ENCODE peak calls at places on chromosomes 11 and 22, in five cellular contexts. N is lower leg skin, T is MCF 10A, I is right atrium auricular region, G is HFFc6. V is an unnamed sample.

GRCh38 chr11:15200696-15201095 is 86.0 kb downstream of the INSC start:
- DNase-seq in N (no peak), T (no peak), I (no peak), G (no peak), V (no peak)

GRCh38 chr22:27257987-27258386 is 543.6 kb downstream of the MN1 start:
- DNase-seq in N (no peak), T (no peak), I (no peak), G (no peak), V (no peak)

GRCh38 chr11:105825141-105825540 is 196.9 kb downstream of the MSANTD4 start:
- DNase-seq in N (no peak), T (no peak), I (no peak), G (no peak), V (no peak)

GRCh38 chr11:130817608-130817944 is 98.7 kb downstream of the SNX19 start:
- DNase-seq in N (no peak), T (peak), I (no peak), G (peak), V (no peak)

GRCh38 chr22:22168190-22168940 is 76.2 kb upstream of the VPREB1 start:
- DNase-seq in N (no peak), T (peak), I (no peak), G (peak), V (no peak)

GRCh38 chr11:131408011-131408640 is 37.7 kb downstream of the NTM start:
- DNase-seq in N (no peak), T (no peak), I (peak), G (peak), V (no peak)

GRCh38 chr11:70610561-70610960 is 212.2 kb downstream of the CTTN start:
- DNase-seq in N (no peak), T (no peak), I (no peak), G (no peak), V (no peak)

GRCh38 chr11:112354364-112354763 is 93.7 kb upstream of the PLET1 start:
- DNase-seq in N (no peak), T (no peak), I (no peak), G (no peak), V (no peak)

GRCh38 chr11:120720760-120721159 is 209.2 kb downstream of the GRIK4 start:
- DNase-seq in N (no peak), T (no peak), I (no peak), G (no peak), V (no peak)

GRCh38 chr11:107683807-107684206 is 28.0 kb downstream of the SLN start:
- DNase-seq in N (no peak), T (peak), I (no peak), G (no peak), V (no peak)

GRCh38 chr11:26992031-26992541 is 1.8 kb upstream of the FIBIN start:
- DNase-seq in N (no peak), T (peak), I (no peak), G (peak), V (no peak)

GRCh38 chr11:65856689-65857499 is 1.1 kb downstream of the CFL1 start:
- DNase-seq in N (peak), T (peak), I (peak), G (peak), V (no peak)

GRCh38 chr11:83778598-83778997 is 492.4 kb upstream of the CCDC90B start:
- DNase-seq in N (no peak), T (no peak), I (no peak), G (peak), V (no peak)

GRCh38 chr11:103806130-103806900 is 230.1 kb upstream of the DDI1 start:
- DNase-seq in N (no peak), T (peak), I (no peak), G (peak), V (no peak)

GRCh38 chr22:48708558-48709245 is 1119.0 kb downstream of the BRD1 start:
- DNase-seq in N (no peak), T (no peak), I (no peak), G (no peak), V (no peak)

GRCh38 chr22:30667092-30667485 is 586 bp downstream of the DUSP18 start:
- DNase-seq in N (no peak), T (no peak), I (no peak), G (no peak), V (no peak)

GRCh38 chr11:125995313-125995712 is 49.5 kb downstream of the VSIG10L2 start:
- DNase-seq in N (no peak), T (no peak), I (no peak), G (no peak), V (no peak)

GRCh38 chr11:20310137-20310536 is 53.4 kb upstream of the HTATIP2 start:
- DNase-seq in N (no peak), T (no peak), I (no peak), G (no peak), V (no peak)

GRCh38 chr11:105937738-105938137 is 84.3 kb downstream of the MSANTD4 start:
- DNase-seq in N (no peak), T (peak), I (no peak), G (no peak), V (no peak)

GRCh38 chr11:130638048-130638447 is 189.6 kb downstream of the ADAMTS15 start:
- DNase-seq in N (no peak), T (no peak), I (no peak), G (no peak), V (no peak)

GRCh38 chr11:122633219-122633829 is 22.2 kb upstream of the UBASH3B start:
- DNase-seq in N (no peak), T (peak), I (no peak), G (peak), V (no peak)

GRCh38 chr11:3058753-3059664 is 1.8 kb upstream of the CARS1 start:
- DNase-seq in N (no peak), T (peak), I (peak), G (peak), V (no peak)

GRCh38 chr11:4921796-4922195 is 2.3 kb downstream of the OR51G1 start:
- DNase-seq in N (no peak), T (peak), I (no peak), G (no peak), V (no peak)

GRCh38 chr11:118953265-118953664 is 2.8 kb upstream of the UPK2 start:
- DNase-seq in N (no peak), T (no peak), I (no peak), G (peak), V (no peak)

GRCh38 chr22:37206841-37207821 is 5.1 kb downstream of the SSTR3 start:
- DNase-seq in N (no peak), T (no peak), I (no peak), G (no peak), V (no peak)

GRCh38 chr11:47412152-47412746 is 3.9 kb downstream of the SLC39A13 start:
- DNase-seq in N (no peak), T (peak), I (no peak), G (peak), V (no peak)

GRCh38 chr22:36439481-36440271 is 41.8 kb downstream of the TXN2 start:
- DNase-seq in N (no peak), T (peak), I (no peak), G (peak), V (no peak)

GRCh38 chr11:35658028-35658948 is 4.3 kb upstream of the TRIM44 start:
- DNase-seq in N (no peak), T (no peak), I (no peak), G (no peak), V (no peak)

GRCh38 chr11:119533931-119534694 is 111.1 kb upstream of the THY1 start:
- DNase-seq in N (peak), T (peak), I (peak), G (peak), V (no peak)

GRCh38 chr11:10659339-10660216 is 34.0 kb downstream of the IRAG1 start:
- DNase-seq in N (peak), T (peak), I (no peak), G (peak), V (no peak)

GRCh38 chr22:24990344-24990905 is 37.9 kb downstream of the KIAA1671 start:
- DNase-seq in N (no peak), T (no peak), I (no peak), G (no peak), V (no peak)

GRCh38 chr11:118002010-118002540 is 15.9 kb downstream of the IL10RA start:
- DNase-seq in N (peak), T (no peak), I (peak), G (no peak), V (peak)

GRCh38 chr11:59625703-59626102 is 10.1 kb upstream of the OSBP start:
- DNase-seq in N (no peak), T (no peak), I (no peak), G (no peak), V (no peak)

GRCh38 chr11:92141725-92142124 is 82.9 kb upstream of the FAT3 start:
- DNase-seq in N (no peak), T (no peak), I (no peak), G (no peak), V (no peak)

GRCh38 chr11:92141159-92141558 is 83.5 kb upstream of the FAT3 start:
- DNase-seq in N (no peak), T (no peak), I (no peak), G (no peak), V (no peak)

GRCh38 chr11:92131289-92131890 is 93.2 kb upstream of the FAT3 start:
- DNase-seq in N (no peak), T (peak), I (no peak), G (peak), V (no peak)

GRCh38 chr11:92140021-92140420 is 84.6 kb upstream of the FAT3 start:
- DNase-seq in N (no peak), T (no peak), I (no peak), G (no peak), V (no peak)

GRCh38 chr11:92136792-92137191 is 87.8 kb upstream of the FAT3 start:
- DNase-seq in N (no peak), T (peak), I (no peak), G (no peak), V (no peak)
- TF ChIP-seq CTCF in N (no peak), T (peak), I (no peak), G (peak), V (peak)

DNA sequence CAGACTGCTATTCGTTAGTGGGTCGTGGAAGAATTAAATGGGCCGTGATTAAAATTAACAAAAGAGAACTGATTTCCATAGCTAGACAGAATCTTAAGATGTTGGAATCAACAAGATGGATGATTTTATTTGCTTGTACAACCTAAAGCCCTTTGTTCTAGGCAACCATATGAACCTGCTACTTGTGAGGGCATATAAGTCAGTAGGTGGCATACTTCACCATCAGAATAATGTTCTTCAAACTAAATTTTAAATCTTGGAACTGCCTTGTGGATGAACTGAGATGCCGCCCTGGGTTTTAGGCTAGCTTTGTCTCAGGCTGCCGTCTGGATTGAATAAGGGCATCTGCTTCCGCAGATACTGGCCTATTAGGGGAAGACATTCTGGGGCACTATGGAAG is 40.9 kb downstream of the CSRP3 start:
- DNase-seq in N (no peak), T (peak), I (no peak), G (no peak), V (no peak)
- TF ChIP-seq CTCF in N (no peak), T (no peak), I (peak), G (peak), V (no peak)

GRCh38 chr22:42072606-42073330 is 1.3 kb upstream of the PHETA2 start:
- DNase-seq in N (peak), T (no peak), I (no peak), G (no peak), V (no peak)
- TF ChIP-seq CTCF in N (no peak), T (no peak), I (no peak), G (peak), V (no peak)

GRCh38 chr22:23565942-23566715 is 14.0 kb downstream of the IGLL1 start:
- DNase-seq in N (no peak), T (no peak), I (no peak), G (no peak), V (no peak)
- TF ChIP-seq CTCF in N (no peak), T (no peak), I (no peak), G (no peak), V (no peak)

GRCh38 chr22:19554834-19555404 is 30.7 kb upstream of the CLDN5 start:
- DNase-seq in N (no peak), T (peak), I (no peak), G (peak), V (no peak)

GRCh38 chr22:19556963-19557545 is 32.8 kb upstream of the CLDN5 start:
- DNase-seq in N (peak), T (no peak), I (no peak), G (no peak), V (no peak)

GRCh38 chr22:19559956-19560355 is 35.7 kb upstream of the CLDN5 start:
- DNase-seq in N (peak), T (no peak), I (no peak), G (no peak), V (no peak)

GRCh38 chr22:19555651-19556050 is 31.4 kb upstream of the CLDN5 start:
- DNase-seq in N (peak), T (no peak), I (no peak), G (no peak), V (no peak)

DNA sequence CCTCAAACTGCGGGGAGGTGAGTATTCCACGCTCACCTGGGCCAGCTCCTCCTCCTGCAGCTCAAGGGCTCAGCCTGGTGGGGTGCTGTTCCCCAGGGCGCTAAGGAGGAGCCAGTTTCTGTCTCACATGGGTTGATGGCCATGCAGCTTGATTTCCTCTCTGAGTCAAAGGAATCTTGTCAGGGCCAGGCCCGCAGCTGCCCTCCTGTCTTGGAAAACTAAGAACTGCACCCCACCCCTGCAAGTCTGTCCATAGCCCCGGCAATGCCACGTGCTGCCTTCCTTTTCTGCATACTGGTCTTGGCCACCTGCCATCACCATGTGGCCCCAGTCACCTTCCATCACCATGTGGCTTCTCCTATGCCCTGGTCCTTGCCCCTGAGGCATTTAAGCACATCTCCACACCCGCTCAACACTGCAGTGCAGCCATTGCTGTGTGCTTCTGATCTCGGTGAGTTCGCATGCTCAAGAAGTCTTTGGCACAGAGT is 35.2 kb upstream of the CLDN5 start:
- DNase-seq in N (peak), T (no peak), I (no peak), G (no peak), V (no peak)
- TF ChIP-seq CTCF in N (no peak), T (no peak), I (no peak), G (no peak), V (no peak)

DNA sequence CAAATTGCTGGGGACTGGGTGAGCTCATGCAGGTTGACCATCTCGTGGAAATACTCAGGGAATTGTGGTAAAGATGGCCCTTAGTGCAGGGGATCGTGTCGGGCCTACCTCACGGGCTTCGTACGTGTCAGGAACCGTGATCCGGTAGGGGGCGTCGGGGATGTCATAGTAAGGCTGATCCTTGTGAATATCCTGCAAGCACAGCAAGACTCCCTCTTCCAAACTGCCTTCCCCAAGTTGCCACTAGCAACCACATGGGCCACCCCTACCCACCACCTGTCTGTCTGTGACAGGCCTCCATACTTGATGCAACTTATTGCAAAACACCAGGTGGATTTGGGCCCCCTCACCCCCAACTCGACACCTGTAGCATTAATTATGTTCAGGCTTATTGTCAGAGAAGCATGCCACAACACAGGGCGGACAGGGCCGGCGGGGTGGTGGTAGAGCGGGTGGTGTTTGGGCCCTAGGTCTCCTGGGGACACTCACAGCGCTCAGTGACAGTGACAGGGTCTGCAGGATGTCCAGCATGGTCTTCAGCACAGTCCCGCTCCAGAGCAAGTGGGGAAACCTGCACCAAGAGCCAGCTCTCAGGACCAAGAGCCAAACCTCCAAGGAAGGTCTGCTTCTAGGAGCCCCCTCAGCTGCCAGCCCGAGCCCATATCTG is 22.6 kb upstream of the SERPIND1 start:
- DNase-seq in N (no peak), T (no peak), I (no peak), G (no peak), V (no peak)
- TF ChIP-seq CTCF in N (no peak), T (no peak), I (no peak), G (no peak), V (peak)